ENCODE peak calls at places on chromosomes 13 and 19, in four cellular contexts. E is spleen, F is right lobe of liver, H is fibroblast of lung. Y is an unnamed sample.

GRCh38 chr19:54179921-54180452 is 7.0 kb upstream of the TMC4 start:
- DNase-seq in H (peak; percentile 71), E (peak; percentile 70), F (no peak), Y (peak; percentile 78)

GRCh38 chr13:113548778-113549621 is 35.6 kb upstream of the TFDP1 start:
- DNase-seq in H (no peak), F (no peak), E (peak; percentile 49), Y (no peak)

GRCh38 chr13:77774181-77774580 is 76.7 kb downstream of the SLAIN1 start:
- DNase-seq in F (no peak), E (no peak), H (no peak), Y (no peak)

GRCh38 chr13:48151343-48151742 is 56.4 kb upstream of the MED4 start:
- DNase-seq in F (no peak), H (no peak), E (no peak), Y (no peak)

GRCh38 chr13:54232700-54233099 is 1204.1 kb downstream of the OLFM4 start:
- DNase-seq in H (no peak), F (no peak), E (no peak), Y (no peak)

GRCh38 chr13:110797230-110797877 is 83.9 kb downstream of the ING1 start:
- DNase-seq in E (no peak), H (no peak), F (no peak), Y (no peak)

GRCh38 chr13:95226051-95226450 is 75.2 kb downstream of the ABCC4 start:
- DNase-seq in F (no peak), H (no peak), E (no peak), Y (no peak)

GRCh38 chr13:36919206-36919832 is 719 bp downstream of the SMAD9 start:
- DNase-seq in F (peak; percentile 34), H (peak; percentile 9), E (no peak), Y (peak; percentile 35)

GRCh38 chr13:37187611-37188010 is 82.1 kb upstream of the CSNK1A1L start:
- DNase-seq in H (no peak), F (no peak), E (no peak), Y (no peak)

GRCh38 chr13:114140131-114140908 is 7.9 kb upstream of the RASA3 start:
- DNase-seq in E (peak; percentile 80), F (peak; percentile 11), H (no peak), Y (peak; percentile 45)

GRCh38 chr13:50038266-50038665 is 23.0 kb downstream of the KCNRG start:
- DNase-seq in F (no peak), H (no peak), E (no peak), Y (no peak)
- TF ChIP-seq CTCF in F (no peak), H (no peak), E (no peak), Y (no peak)

DNA sequence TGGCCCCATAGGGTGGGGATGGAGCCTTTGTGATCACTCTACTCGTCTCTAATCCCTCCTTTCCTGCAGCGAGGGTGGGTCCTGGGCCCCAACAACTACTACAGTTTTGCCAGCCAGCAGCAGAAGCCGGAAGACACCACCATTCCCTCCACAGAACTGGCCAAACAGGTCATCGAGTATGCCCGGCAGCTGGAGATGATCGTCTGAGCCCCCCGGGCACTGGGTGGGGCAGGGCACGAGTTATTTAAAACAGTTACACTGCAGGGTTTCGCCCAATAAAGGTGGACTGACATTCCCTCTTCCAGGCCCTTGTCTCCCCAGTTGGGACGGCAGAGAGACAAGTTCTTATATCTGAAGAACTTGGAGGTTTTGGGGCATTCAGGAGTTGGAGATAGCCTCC is 4.7 kb downstream of the GGN start:
- DNase-seq in F (no peak), H (no peak), E (no peak), Y (no peak)
- H3K36me3 ChIP-seq in F (peaks cover 10% of the 10 kb centered on the region), H (peaks cover 18% of the 10 kb centered on the region), E (peaks cover 50% of the 10 kb centered on the region), Y (peaks cover 3% of the 10 kb centered on the region)

GRCh38 chr19:7916137-7916907 is 1.7 kb downstream of the TGFBR3L start:
- DNase-seq in E (peak; percentile 89), H (no peak), F (peak; percentile 41), Y (peak; percentile 69)
- TF ChIP-seq CTCF in E (no peak), H (no peak), F (no peak), Y (no peak)

GRCh38 chr13:99371956-99372355 is 64.8 kb upstream of the GPR183 start:
- DNase-seq in F (no peak), E (no peak), H (no peak), Y (no peak)
- H3K36me3 ChIP-seq in F (no peaks in the 10 kb centered on the region), E (no peaks in the 10 kb centered on the region), H (peaks cover 4% of the 10 kb centered on the region), Y (no peaks in the 10 kb centered on the region)

GRCh38 chr13:49683489-49683888 is 7.8 kb downstream of the EBPL start:
- DNase-seq in H (no peak), E (no peak), F (no peak), Y (no peak)

GRCh38 chr13:49681837-49682236 is 9.4 kb downstream of the EBPL start:
- DNase-seq in E (no peak), H (peak; percentile 15), F (no peak), Y (no peak)

GRCh38 chr13:49678172-49678914 is 12.9 kb downstream of the EBPL start:
- DNase-seq in F (no peak), H (no peak), E (no peak), Y (no peak)

GRCh38 chr13:49676581-49677298 is 14.5 kb downstream of the EBPL start:
- DNase-seq in E (no peak), F (no peak), H (no peak), Y (peak; percentile 49)

GRCh38 chr13:49679244-49679643 is 12.0 kb downstream of the EBPL start:
- DNase-seq in E (no peak), F (no peak), H (peak; percentile 50), Y (no peak)
- TF ChIP-seq CTCF in E (no peak), F (peak; percentile 32), H (peak; percentile 18), Y (no peak)

GRCh38 chr19:11555246-11555645 is 3.8 kb downstream of the ELOF1 start:
- DNase-seq in H (no peak), F (no peak), E (no peak), Y (no peak)

GRCh38 chr19:11560404-11560988 is 1.5 kb upstream of the ELOF1 start:
- DNase-seq in F (no peak), H (peak; percentile 77), E (no peak), Y (peak; percentile 67)

GRCh38 chr19:11556634-11557420 is 2.2 kb downstream of the ELOF1 start:
- DNase-seq in F (no peak), H (no peak), E (no peak), Y (no peak)

GRCh38 chr19:11563530-11563929 is 4.5 kb upstream of the ELOF1 start:
- DNase-seq in H (no peak), F (no peak), E (no peak), Y (no peak)

GRCh38 chr19:11558881-11559828 is at the start of gene ELOF1:
- DNase-seq in H (peak; percentile 98), E (peak; percentile 99), F (peak; percentile 99), Y (peak; percentile 99)
- H3K36me3 ChIP-seq in H (peaks cover 4% of the 10 kb centered on the region), E (peaks cover 12% of the 10 kb centered on the region), F (peaks cover 2% of the 10 kb centered on the region), Y (no peaks in the 10 kb centered on the region)

GRCh38 chr19:32824136-32824835 is 45.3 kb downstream of the SLC7A9 start:
- DNase-seq in H (no peak), F (no peak), E (no peak), Y (no peak)
- TF ChIP-seq CTCF in H (no peak), F (no peak), E (no peak), Y (no peak)

GRCh38 chr13:21413013-21413412 is 46.1 kb downstream of the ZDHHC20 start:
- DNase-seq in H (no peak), F (no peak), E (no peak), Y (no peak)
- H3K36me3 ChIP-seq in H (peaks cover 3% of the 10 kb centered on the region), F (no peaks in the 10 kb centered on the region), E (peaks cover 23% of the 10 kb centered on the region), Y (no peaks in the 10 kb centered on the region)

GRCh38 chr13:46614582-46614981 is 61.6 kb downstream of the LRCH1 start:
- DNase-seq in F (no peak), H (peak; percentile 96), E (no peak), Y (no peak)
- TF ChIP-seq CTCF in F (no peak), H (no peak), E (no peak), Y (no peak)

Y was measured in mucosa of descending colon.